ENCODE peak calls at places on chromosome 19, in ten cellular contexts. X is activated T-helper 1 cell treated with anti-CD3 and anti-CD28 coated beads, Interleukin-12 subunit alpha, Interleukin-12 subunit beta, Interleukin-2, Interleukin-4 antibody, amounts not matched to agents 30 ng/mL and 10 ng/mL and 1 ng/mL, durations not matched to agents 14 hours and 24 hours and 36 hours; U is brain microvascular endothelial cell; Z is activated CD4-positive, CD25-positive, alpha-beta regulatory T cell treated with anti-CD3 and anti-CD28 coated beads, Interleukin-2, amount 50 U/mL, for 16 hours; O is naive thymus-derived CD4-positive, alpha-beta T cell; K is D341Med; V is NCI-H1105; D is RPMI8226; G is nephron progenitor cell; C is HT1080. S is an unnamed sample.

GRCh38 chr19:56667311-56667870 is 4.2 kb downstream of the ZNF835 start:
- DNase-seq in X (no peak), U (no peak), Z (no peak), O (no peak), K (no peak), V (no peak), D (no peak), G (no peak), C (no peak), S (no peak)

GRCh38 chr19:44807652-44808462 is 1.0 kb upstream of the BCAM start:
- DNase-seq in X (no peak), U (peak; percentile 2), Z (no peak), O (no peak), K (no peak), V (no peak), D (no peak), G (peak; percentile 74), C (peak; percentile 36), S (peak; percentile 61)

GRCh38 chr19:46394398-46394797 is 19.0 kb downstream of the CCDC8 start:
- DNase-seq in X (no peak), U (no peak), Z (no peak), O (no peak), K (no peak), V (no peak), D (no peak), G (no peak), C (no peak), S (no peak)

GRCh38 chr19:11549386-11549953 is 9.6 kb downstream of the ELOF1 start:
- DNase-seq in X (no peak), U (no peak), Z (no peak), O (no peak), K (peak; percentile 25), V (no peak), D (no peak), G (no peak), C (no peak), S (no peak)

GRCh38 chr19:34713262-34713637 is 20.8 kb upstream of the ZNF181 start:
- DNase-seq in X (no peak), U (no peak), Z (no peak), O (no peak), K (no peak), V (no peak), D (no peak), G (no peak), C (no peak), S (no peak)

GRCh38 chr19:6970478-6970877 is 50.8 kb downstream of the MBD3L2B start:
- DNase-seq in X (no peak), U (no peak), Z (no peak), O (no peak), K (peak; percentile 37), V (no peak), D (peak; percentile 23), G (no peak), C (peak; percentile 32), S (no peak)

GRCh38 chr19:13169769-13170168 is 19.6 kb downstream of the IER2 start:
- DNase-seq in X (no peak), U (peak; percentile 40), Z (no peak), O (no peak), K (no peak), V (no peak), D (no peak), G (no peak), C (peak; percentile 86), S (peak; percentile 72)

GRCh38 chr19:40607898-40608621 is 6.9 kb downstream of the LTBP4 start:
- DNase-seq in X (no peak), U (no peak), Z (no peak), O (no peak), K (no peak), V (no peak), D (no peak), G (no peak), C (no peak), S (no peak)

GRCh38 chr19:2227415-2228156 is 8.5 kb downstream of the PLEKHJ1 start:
- DNase-seq in X (no peak), U (no peak), Z (no peak), O (no peak), K (no peak), V (no peak), D (peak; percentile 89), G (no peak), C (no peak), S (no peak)

GRCh38 chr19:11165486-11166030 is 10.0 kb upstream of the SPC24 start:
- DNase-seq in X (no peak), U (no peak), Z (no peak), O (no peak), K (no peak), V (no peak), D (no peak), G (no peak), C (no peak), S (peak; percentile 47)

GRCh38 chr19:50711805-50712204 is 7.8 kb downstream of the SHANK1 start:
- DNase-seq in X (no peak), U (no peak), Z (no peak), O (no peak), K (no peak), V (no peak), D (no peak), G (no peak), C (no peak), S (no peak)

GRCh38 chr19:39083983-39084731 is at the start of gene ACP7:
- DNase-seq in X (no peak), U (no peak), Z (no peak), O (no peak), K (peak; percentile 43), V (peak; percentile 13), D (no peak), G (peak; percentile 37), C (no peak), S (no peak)

GRCh38 chr19:23075031-23075733 is 41.6 kb upstream of the ZNF730 start:
- DNase-seq in X (no peak), U (peak; percentile 60), Z (no peak), O (no peak), K (peak; percentile 90), V (peak; percentile 77), D (peak; percentile 27), G (peak; percentile 79), C (no peak), S (peak; percentile 81)

GRCh38 chr19:4687396-4687795 is 17.3 kb upstream of the MYDGF start:
- DNase-seq in X (no peak), U (no peak), Z (no peak), O (no peak), K (no peak), V (no peak), D (no peak), G (no peak), C (no peak), S (no peak)

GRCh38 chr19:29866011-29866410 is 54.2 kb downstream of the CCNE1 start:
- DNase-seq in X (no peak), U (no peak), Z (no peak), O (no peak), K (no peak), V (no peak), D (no peak), G (no peak), C (no peak), S (no peak)

GRCh38 chr19:11942843-11943108 is 17.9 kb downstream of the ZNF700 start:
- DNase-seq in X (no peak), U (no peak), Z (no peak), O (no peak), K (no peak), V (no peak), D (no peak), G (no peak), C (no peak), S (no peak)

GRCh38 chr19:28963481-28964245 is 249.3 kb downstream of the UQCRFS1 start:
- DNase-seq in X (no peak), U (no peak), Z (no peak), O (no peak), K (no peak), V (no peak), D (no peak), G (no peak), C (no peak), S (no peak)